ENCODE peak calls at places on chromosomes 5 and 9, in eight cellular contexts. N is right cardiac atrium, O is nephron progenitor cell, L is DMS79 treated with DMSO at 0.1 percent for 48 hours, B is heart left ventricle, W is globus pallidus, I is T follicular helper cell, M is cardiac muscle cell. G is an unnamed sample.

GRCh38 chr5:73303139-73304079 is 130.4 kb downstream of the TMEM174 start:
- DNase-seq in N (peak; percentile 21), M (peak; percentile 18), W (no peak), O (peak; percentile 60), B (no peak), L (no peak), I (no peak), G (peak; percentile 64)

GRCh38 chr9:76018244-76018643 is 127.8 kb downstream of the PCSK5 start:
- DNase-seq in M (no peak), N (no peak), L (no peak), O (no peak), B (no peak), W (no peak), I (peak; percentile 2), G (no peak)

GRCh38 chr9:93268551-93269314 is 84.8 kb downstream of the WNK2 start:
- DNase-seq in M (no peak), N (no peak), O (no peak), L (peak; percentile 83), B (no peak), I (peak; percentile 36), W (no peak), G (no peak)

GRCh38 chr9:92291577-92291976 is 1.9 kb downstream of the IARS1 start:
- DNase-seq in I (no peak), W (no peak), B (no peak), M (no peak), L (no peak), O (no peak), N (no peak), G (no peak)

GRCh38 chr9:3809724-3810123 is 283.9 kb upstream of the RFX3 start:
- DNase-seq in O (no peak), L (no peak), M (no peak), I (no peak), B (no peak), N (no peak), W (no peak), G (no peak)

GRCh38 chr5:65766159-65766558 is 44.2 kb downstream of the NLN start:
- DNase-seq in O (no peak), W (no peak), L (no peak), N (no peak), B (no peak), I (no peak), M (no peak), G (no peak)

GRCh38 chr5:145803617-145804016 is 31.5 kb downstream of the PRELID2 start:
- DNase-seq in W (no peak), N (no peak), L (no peak), I (no peak), O (no peak), M (no peak), B (no peak), G (no peak)

GRCh38 chr9:115142502-115143265 is 24.7 kb upstream of the TNC start:
- DNase-seq in L (no peak), O (no peak), N (no peak), B (no peak), M (no peak), W (peak; percentile 79), I (no peak), G (no peak)

GRCh38 chr9:133910855-133911514 is 81.1 kb downstream of the VAV2 start:
- DNase-seq in O (no peak), W (no peak), L (no peak), M (no peak), N (no peak), I (no peak), B (no peak), G (no peak)

GRCh38 chr5:122897283-122897602 is 51.8 kb downstream of the SNX24 start:
- DNase-seq in I (no peak), B (no peak), M (no peak), N (no peak), O (no peak), L (no peak), W (no peak), G (no peak)

GRCh38 chr9:4762889-4763521 is 22.0 kb upstream of the AK3 start:
- DNase-seq in O (peak; percentile 53), B (peak; percentile 56), W (no peak), L (peak; percentile 29), M (peak; percentile 13), I (no peak), N (peak; percentile 42), G (peak; percentile 28)

GRCh38 chr5:38891563-38891962 is 45.8 kb downstream of the OSMR start:
- DNase-seq in I (no peak), W (no peak), N (no peak), M (no peak), L (no peak), O (no peak), B (no peak), G (no peak)

GRCh38 chr5:67896312-67896985 is 319.1 kb upstream of the PIK3R1 start:
- DNase-seq in W (no peak), B (no peak), N (no peak), I (no peak), M (no peak), O (no peak), L (no peak), G (no peak)

GRCh38 chr9:4144869-4145268 is 155.0 kb downstream of the GLIS3 start:
- DNase-seq in B (no peak), L (no peak), M (no peak), W (no peak), O (no peak), N (no peak), I (no peak), G (no peak)

GRCh38 chr9:5895782-5896181 is 5.1 kb downstream of the MLANA start:
- DNase-seq in W (peak; percentile 40), I (no peak), N (no peak), L (peak; percentile 45), B (no peak), M (no peak), O (no peak), G (no peak)

GRCh38 chr9:21559402-21560280 is 77.5 kb upstream of the IFNE start:
- DNase-seq in L (no peak), M (peak; percentile 64), B (peak; percentile 27), W (no peak), O (peak; percentile 76), I (peak; percentile 18), N (peak; percentile 27), G (peak; percentile 51)

GRCh38 chr5:127042593-127042992 is 12.2 kb upstream of the MARCHF3 start:
- DNase-seq in M (no peak), W (no peak), B (no peak), N (no peak), I (no peak), O (no peak), L (no peak), G (no peak)

GRCh38 chr5:167245871-167246270 is 1045.6 kb upstream of the WWC1 start:
- DNase-seq in L (no peak), O (peak; percentile 18), I (no peak), M (peak; percentile 6), W (no peak), N (no peak), B (no peak), G (no peak)

GRCh38 chr5:126354012-126354856 is 69.0 kb upstream of the GRAMD2B start:
- DNase-seq in M (peak; percentile 57), L (peak; percentile 8), W (peak; percentile 77), O (no peak), B (no peak), N (no peak), I (no peak), G (no peak)

GRCh38 chr5:125587631-125588030 is 835.6 kb upstream of the GRAMD2B start:
- DNase-seq in N (no peak), B (no peak), M (no peak), I (no peak), W (no peak), O (no peak), L (no peak), G (no peak)

GRCh38 chr5:104119529-104119928 is 556.9 kb upstream of the NUDT12 start:
- DNase-seq in M (no peak), L (no peak), N (no peak), O (no peak), B (no peak), W (no peak), I (no peak), G (no peak)

GRCh38 chr5:38119836-38120235 is 138.5 kb upstream of the EGFLAM start:
- DNase-seq in B (no peak), L (no peak), M (no peak), W (no peak), O (no peak), N (no peak), I (no peak), G (no peak)

GRCh38 chr9:17669206-17669605 is 90.3 kb downstream of the SH3GL2 start:
- DNase-seq in M (no peak), W (no peak), L (no peak), B (no peak), N (no peak), I (no peak), O (no peak), G (no peak)

GRCh38 chr5:125928663-125929062 is 494.5 kb upstream of the GRAMD2B start:
- DNase-seq in M (no peak), B (no peak), W (no peak), N (no peak), L (no peak), I (no peak), O (no peak), G (no peak)

GRCh38 chr5:36301858-36302603 is at the start of gene RANBP3L:
- DNase-seq in L (no peak), W (peak; percentile 29), O (peak; percentile 8), B (no peak), N (peak; percentile 17), M (peak; percentile 84), I (no peak), G (no peak)

GRCh38 chr9:136799079-136799853 is 3.1 kb downstream of the CCDC183 start:
- DNase-seq in I (no peak), M (peak; percentile 45), O (no peak), N (no peak), B (no peak), L (peak; percentile 75), W (no peak), G (no peak)